ENCODE peak calls at places on chromosomes 7 and 10, in nine cellular contexts. H, V, E, I, F, O, J, M and P are unnamed samples.

GRCh38 chr7:111568870-111569462 is 6.7 kb upstream of the IMMP2L start:
- DNase-seq in H (no peak), V (no peak), E (no peak), I (no peak), F (no peak), O (no peak), J (no peak), M (no peak), P (no peak)

GRCh38 chr7:36280840-36281812 is 108.5 kb upstream of the ANLN start:
- DNase-seq in H (no peak), V (peak), E (no peak), I (peak), F (peak), O (no peak), J (peak), M (no peak), P (no peak)

GRCh38 chr7:50735327-50735726 is 47.4 kb downstream of the GRB10 start:
- DNase-seq in H (no peak), V (no peak), E (no peak), I (no peak), F (no peak), O (no peak), J (no peak), M (no peak), P (no peak)

GRCh38 chr10:83476211-83476610 is 663.1 kb upstream of the GHITM start:
- DNase-seq in H (no peak), V (no peak), E (no peak), I (no peak), F (no peak), O (no peak), J (no peak), M (no peak), P (no peak)

GRCh38 chr7:135197343-135197742 is 14.0 kb downstream of the WDR91 start:
- DNase-seq in H (no peak), V (no peak), E (no peak), I (no peak), F (no peak), O (peak), J (no peak), M (no peak), P (no peak)

GRCh38 chr7:47724335-47724982 is 142.5 kb upstream of the TNS3 start:
- DNase-seq in H (no peak), V (no peak), E (no peak), I (no peak), F (no peak), O (no peak), J (peak), M (no peak), P (no peak)

GRCh38 chr7:55485501-55486171 is 86.7 kb downstream of the VOPP1 start:
- DNase-seq in H (no peak), V (no peak), E (no peak), I (no peak), F (no peak), O (peak), J (no peak), M (no peak), P (no peak)

GRCh38 chr7:74185636-74186035 is 11.5 kb downstream of the EIF4H start:
- DNase-seq in H (no peak), V (no peak), E (no peak), I (no peak), F (no peak), O (no peak), J (no peak), M (no peak), P (no peak)

GRCh38 chr10:47033081-47033480 is 121.9 kb downstream of the PTPN20 start:
- DNase-seq in H (no peak), V (no peak), E (no peak), I (no peak), F (peak), O (no peak), J (no peak), M (no peak), P (peak)

GRCh38 chr10:123408660-123409059 is 254.5 kb downstream of the BUB3 start:
- DNase-seq in H (no peak), V (no peak), E (no peak), I (no peak), F (no peak), O (no peak), J (no peak), M (no peak), P (no peak)

GRCh38 chr10:20535846-20536245 is 361.3 kb downstream of the NEBL start:
- DNase-seq in H (no peak), V (no peak), E (no peak), I (no peak), F (no peak), O (no peak), J (no peak), M (no peak), P (no peak)

GRCh38 chr10:50648089-50648934 is 24.6 kb upstream of the SGMS1 start:
- DNase-seq in H (no peak), V (no peak), E (no peak), I (no peak), F (no peak), O (no peak), J (no peak), M (no peak), P (peak)

GRCh38 chr10:36489928-36490279 is 635.5 kb upstream of the ANKRD30A start:
- DNase-seq in H (no peak), V (no peak), E (no peak), I (no peak), F (no peak), O (no peak), J (peak), M (no peak), P (no peak)

GRCh38 chr10:12890958-12891357 is 110.6 kb downstream of the CCDC3 start:
- DNase-seq in H (no peak), V (no peak), E (no peak), I (no peak), F (no peak), O (no peak), J (no peak), M (no peak), P (no peak)

GRCh38 chr10:68271104-68271882 is 39.4 kb upstream of the ATOH7 start:
- DNase-seq in H (no peak), V (no peak), E (no peak), I (no peak), F (no peak), O (no peak), J (no peak), M (no peak), P (no peak)

GRCh38 chr10:61786728-61787127 is 114.8 kb upstream of the ARID5B start:
- DNase-seq in H (no peak), V (peak), E (no peak), I (no peak), F (no peak), O (no peak), J (peak), M (no peak), P (no peak)

GRCh38 chr7:151309306-151309705 is 32.3 kb upstream of the NUB1 start:
- DNase-seq in H (no peak), V (no peak), E (no peak), I (no peak), F (no peak), O (no peak), J (no peak), M (no peak), P (no peak)

GRCh38 chr7:90931996-90932912 is 332.0 kb upstream of the FZD1 start:
- DNase-seq in H (no peak), V (no peak), E (no peak), I (no peak), F (no peak), O (no peak), J (no peak), M (no peak), P (no peak)

GRCh38 chr10:79102056-79102874 is 33.5 kb downstream of the ZMIZ1 start:
- DNase-seq in H (no peak), V (no peak), E (no peak), I (peak), F (peak), O (peak), J (no peak), M (no peak), P (no peak)

GRCh38 chr10:101834341-101834740 is 9.3 kb downstream of the KCNIP2 start:
- DNase-seq in H (no peak), V (peak), E (no peak), I (peak), F (no peak), O (peak), J (no peak), M (no peak), P (no peak)

GRCh38 chr7:5997210-5997808 is 11.5 kb downstream of the PMS2 start:
- DNase-seq in H (no peak), V (peak), E (no peak), I (peak), F (no peak), O (no peak), J (no peak), M (no peak), P (peak)

GRCh38 chr7:71237945-71238344 is 106.0 kb downstream of the GALNT17 start:
- DNase-seq in H (no peak), V (no peak), E (no peak), I (peak), F (no peak), O (no peak), J (no peak), M (no peak), P (no peak)

GRCh38 chr10:84921701-84922100 is 593.3 kb downstream of the CCSER2 start:
- DNase-seq in H (no peak), V (no peak), E (no peak), I (no peak), F (no peak), O (no peak), J (no peak), M (no peak), P (no peak)

GRCh38 chr7:106345421-106346166 is 60.8 kb upstream of the NAMPT start:
- DNase-seq in H (no peak), V (peak), E (no peak), I (no peak), F (no peak), O (no peak), J (no peak), M (peak), P (no peak)